ENCODE peak calls at places on chromosomes 3 and 15, in ten cellular contexts. L is CD8-positive, alpha-beta memory T cell; F is NCI-H2029 treated with DMSO at 0.1 percent for 48 hours; Q is NAMALWA; Z is lung; S is myocyte; U is stimulated activated CD8-positive, alpha-beta memory T cell treated with anti-CD3 and anti-CD28 coated beads, Interleukin-15, amount 100 ng/mL, for 24 hours; G is NCI-H460; D is GM04504; E is left cardiac atrium. R is an unnamed sample.

GRCh38 chr3:183131735-183132134 is 30.8 kb downstream of the LAMP3 start:
- DNase-seq in L (no peak), F (no peak), Q (no peak), Z (no peak), S (no peak), U (no peak), G (no peak), D (no peak), E (no peak), R (no peak)

GRCh38 chr3:34882764-34883163 is 756.6 kb upstream of the ARPP21 start:
- DNase-seq in L (no peak), F (no peak), Q (peak; percentile 47), Z (no peak), S (peak; percentile 59), U (no peak), G (no peak), D (no peak), E (no peak), R (no peak)

GRCh38 chr3:40770046-40770445 is 245.3 kb downstream of the ZNF621 start:
- DNase-seq in L (no peak), F (no peak), Q (no peak), Z (no peak), S (no peak), U (no peak), G (no peak), D (no peak), E (no peak), R (no peak)

GRCh38 chr15:38196116-38196515 is 56.5 kb upstream of the SPRED1 start:
- DNase-seq in L (no peak), F (no peak), Q (no peak), Z (no peak), S (no peak), U (no peak), G (no peak), D (no peak), E (no peak), R (no peak)

GRCh38 chr3:188021041-188021440 is 132.9 kb upstream of the LPP start:
- DNase-seq in L (no peak), F (no peak), Q (no peak), Z (no peak), S (no peak), U (no peak), G (no peak), D (no peak), E (peak; percentile 28), R (no peak)

GRCh38 chr3:175260145-175260794 is 401.1 kb downstream of the NAALADL2 start:
- DNase-seq in L (no peak), F (peak; percentile 20), Q (no peak), Z (no peak), S (peak; percentile 18), U (no peak), G (no peak), D (no peak), E (no peak), R (no peak)

GRCh38 chr15:52136471-52136993 is 24.0 kb upstream of the BCL2L10 start:
- DNase-seq in L (no peak), F (no peak), Q (no peak), Z (no peak), S (peak; percentile 49), U (no peak), G (no peak), D (no peak), E (no peak), R (no peak)

GRCh38 chr3:49388416-49388815 is 23.4 kb downstream of the RHOA start:
- DNase-seq in L (no peak), F (no peak), Q (no peak), Z (no peak), S (no peak), U (no peak), G (no peak), D (no peak), E (no peak), R (no peak)

GRCh38 chr3:127035672-127036071 is 52.8 kb downstream of the PLXNA1 start:
- DNase-seq in L (no peak), F (no peak), Q (no peak), Z (peak; percentile 82), S (peak; percentile 55), U (no peak), G (peak; percentile 40), D (peak; percentile 68), E (peak; percentile 80), R (peak; percentile 90)

GRCh38 chr3:79490165-79491028 is 277.4 kb downstream of the ROBO1 start:
- DNase-seq in L (no peak), F (no peak), Q (no peak), Z (peak; percentile 72), S (peak; percentile 28), U (no peak), G (no peak), D (peak; percentile 10), E (peak; percentile 72), R (peak; percentile 62)

GRCh38 chr3:186220886-186221285 is 112.0 kb upstream of the ETV5 start:
- DNase-seq in L (no peak), F (no peak), Q (no peak), Z (no peak), S (peak; percentile 50), U (no peak), G (no peak), D (no peak), E (no peak), R (no peak)

GRCh38 chr3:150484410-150484809 is 61.9 kb downstream of the SERP1 start:
- DNase-seq in L (no peak), F (no peak), Q (no peak), Z (no peak), S (no peak), U (no peak), G (no peak), D (no peak), E (no peak), R (no peak)

GRCh38 chr3:32120480-32120879 is 14.1 kb downstream of the GPD1L start:
- DNase-seq in L (no peak), F (no peak), Q (no peak), Z (no peak), S (no peak), U (no peak), G (no peak), D (no peak), E (no peak), R (no peak)

GRCh38 chr3:140499114-140499757 is 178.6 kb upstream of the TRIM42 start:
- DNase-seq in L (no peak), F (peak; percentile 12), Q (peak; percentile 39), Z (no peak), S (peak; percentile 53), U (no peak), G (no peak), D (no peak), E (no peak), R (no peak)

GRCh38 chr15:81117136-81117535 is 16.9 kb upstream of the CFAP161 start:
- DNase-seq in L (no peak), F (no peak), Q (no peak), Z (no peak), S (peak; percentile 7), U (no peak), G (no peak), D (no peak), E (no peak), R (no peak)

GRCh38 chr3:131250466-131250865 is 131.1 kb upstream of the NUDT16 start:
- DNase-seq in L (no peak), F (no peak), Q (no peak), Z (no peak), S (no peak), U (no peak), G (no peak), D (no peak), E (no peak), R (no peak)

GRCh38 chr3:42539871-42540714 is 37.6 kb downstream of the VIPR1 start:
- DNase-seq in L (peak; percentile 53), F (peak; percentile 64), Q (peak; percentile 54), Z (peak; percentile 87), S (no peak), U (peak; percentile 22), G (peak; percentile 24), D (no peak), E (peak; percentile 49), R (no peak)

GRCh38 chr15:23648920-23649515 is 1.4 kb upstream of the MAGEL2 start:
- DNase-seq in L (no peak), F (no peak), Q (peak; percentile 59), Z (no peak), S (peak; percentile 16), U (peak; percentile 6), G (peak; percentile 12), D (no peak), E (no peak), R (no peak)

GRCh38 chr3:100165926-100166550 is 51.7 kb upstream of the FILIP1L start:
- DNase-seq in L (no peak), F (no peak), Q (no peak), Z (no peak), S (no peak), U (no peak), G (no peak), D (no peak), E (no peak), R (no peak)

GRCh38 chr15:87710406-87710805 is 546.1 kb downstream of the NTRK3 start:
- DNase-seq in L (no peak), F (no peak), Q (no peak), Z (no peak), S (no peak), U (no peak), G (no peak), D (peak; percentile 36), E (no peak), R (no peak)

GRCh38 chr3:53274938-53275666 is 19.3 kb upstream of the TKT start:
- DNase-seq in L (no peak), F (no peak), Q (no peak), Z (no peak), S (no peak), U (no peak), G (no peak), D (no peak), E (no peak), R (no peak)

GRCh38 chr15:28962851-28963710 is 77.3 kb downstream of the APBA2 start:
- DNase-seq in L (no peak), F (no peak), Q (no peak), Z (no peak), S (peak; percentile 9), U (no peak), G (no peak), D (no peak), E (no peak), R (no peak)

GRCh38 chr15:28885630-28886430 is at the start of gene APBA2:
- DNase-seq in L (peak; percentile 9), F (no peak), Q (no peak), Z (no peak), S (no peak), U (peak; percentile 22), G (peak; percentile 23), D (no peak), E (no peak), R (no peak)

GRCh38 chr3:107904536-107905066 is 186.2 kb downstream of the CD47 start:
- DNase-seq in L (no peak), F (no peak), Q (no peak), Z (no peak), S (no peak), U (no peak), G (no peak), D (no peak), E (peak; percentile 22), R (no peak)